ENCODE peak calls at places on chromosome 19, in nine cellular contexts. H is CD4-positive, CD25-positive, alpha-beta regulatory T cell; S is colonic mucosa; A is left ventricle myocardium inferior; L is esophagus squamous epithelium; V is HL-60; P is CD8-positive, alpha-beta memory T cell; Y is CD4-positive, alpha-beta T cell; E is A549. R is an unnamed sample.
A peak's percentile ranks its signal among the peaks of the same experiment; 100 is the strongest.

GRCh38 chr19:9498183-9498902 is at the start of gene ZNF560:
- DNase-seq in H (no peak), S (no peak), A (no peak), L (no peak), V (no peak), P (no peak), Y (no peak), E (no peak), R (no peak)

GRCh38 chr19:18225702-18226468 is at the start of gene PDE4C:
- DNase-seq in H (no peak), S (no peak), A (peak; percentile 70), L (no peak), V (no peak), P (no peak), Y (no peak), E (no peak), R (peak; percentile 78)

GRCh38 chr19:48913114-48913513 is 13.0 kb downstream of the NUCB1 start:
- DNase-seq in H (peak; percentile 39), S (no peak), A (no peak), L (no peak), V (peak; percentile 17), P (peak; percentile 31), Y (no peak), E (no peak), R (no peak)

GRCh38 chr19:44738161-44738535 is 10.4 kb upstream of the BCL3 start:
- DNase-seq in H (no peak), S (no peak), A (no peak), L (no peak), V (no peak), P (no peak), Y (no peak), E (peak; percentile 57), R (no peak)

GRCh38 chr19:18386543-18387251 is 739 bp downstream of the GDF15 start:
- DNase-seq in H (no peak), S (peak; percentile 82), A (no peak), L (no peak), V (no peak), P (no peak), Y (no peak), E (peak; percentile 46), R (no peak)

GRCh38 chr19:45150731-45151725 is 9.8 kb downstream of the NKPD1 start:
- DNase-seq in H (no peak), S (no peak), A (no peak), L (no peak), V (no peak), P (no peak), Y (no peak), E (no peak), R (no peak)

GRCh38 chr19:39078436-39079200 is 5.5 kb upstream of the ACP7 start:
- DNase-seq in H (no peak), S (no peak), A (no peak), L (no peak), V (no peak), P (no peak), Y (no peak), E (peak; percentile 96), R (no peak)

GRCh38 chr19:3725640-3726310 is 17.6 kb downstream of the TJP3 start:
- DNase-seq in H (no peak), S (peak; percentile 94), A (no peak), L (no peak), V (no peak), P (no peak), Y (no peak), E (no peak), R (peak; percentile 92)

GRCh38 chr19:34236035-34236793 is 18.1 kb upstream of the GARRE1 start:
- DNase-seq in H (no peak), S (peak; percentile 68), A (no peak), L (no peak), V (no peak), P (no peak), Y (no peak), E (no peak), R (no peak)

GRCh38 chr19:45881082-45881908 is 4.6 kb downstream of the IRF2BP1 start:
- DNase-seq in H (no peak), S (peak; percentile 42), A (no peak), L (no peak), V (no peak), P (no peak), Y (no peak), E (no peak), R (no peak)

GRCh38 chr19:35860436-35860817 is 3.7 kb downstream of the KIRREL2 start:
- DNase-seq in H (no peak), S (no peak), A (no peak), L (no peak), V (no peak), P (no peak), Y (no peak), E (no peak), R (no peak)

GRCh38 chr19:35856546-35857149 is at the start of gene KIRREL2:
- DNase-seq in H (no peak), S (no peak), A (no peak), L (no peak), V (no peak), P (no peak), Y (no peak), E (no peak), R (peak; percentile 61)

GRCh38 chr19:35859414-35859813 is 2.7 kb downstream of the KIRREL2 start:
- DNase-seq in H (no peak), S (no peak), A (no peak), L (no peak), V (no peak), P (no peak), Y (no peak), E (no peak), R (no peak)

GRCh38 chr19:35856001-35856400 is 710 bp upstream of the KIRREL2 start:
- DNase-seq in H (no peak), S (no peak), A (no peak), L (no peak), V (no peak), P (no peak), Y (no peak), E (no peak), R (peak; percentile 90)

GRCh38 chr19:35858311-35858710 is 1.6 kb downstream of the KIRREL2 start:
- DNase-seq in H (no peak), S (no peak), A (no peak), L (no peak), V (no peak), P (no peak), Y (no peak), E (no peak), R (no peak)
- H3K27ac ChIP-seq in H (no peak overlapping the region), S (no peak overlapping the region), A (no peak overlapping the region), L (no peak overlapping the region), V (no peak overlapping the region), P (no peak overlapping the region), Y (no peak overlapping the region), E (no peak overlapping the region), R (no peak overlapping the region)

GRCh38 chr19:30678168-30678567 is 306.0 kb downstream of the ZNF536 start:
- DNase-seq in H (no peak), S (no peak), A (no peak), L (no peak), V (no peak), P (no peak), Y (no peak), E (no peak), R (no peak)

GRCh38 chr19:30677702-30678101 is 305.5 kb downstream of the ZNF536 start:
- DNase-seq in H (no peak), S (no peak), A (no peak), L (no peak), V (no peak), P (no peak), Y (no peak), E (no peak), R (no peak)

GRCh38 chr19:30679789-30680188 is 307.6 kb downstream of the ZNF536 start:
- DNase-seq in H (no peak), S (no peak), A (no peak), L (no peak), V (no peak), P (no peak), Y (no peak), E (no peak), R (no peak)

GRCh38 chr19:30681162-30681996 is 309.2 kb downstream of the ZNF536 start:
- DNase-seq in H (no peak), S (no peak), A (no peak), L (no peak), V (no peak), P (no peak), Y (no peak), E (no peak), R (no peak)

DNA sequence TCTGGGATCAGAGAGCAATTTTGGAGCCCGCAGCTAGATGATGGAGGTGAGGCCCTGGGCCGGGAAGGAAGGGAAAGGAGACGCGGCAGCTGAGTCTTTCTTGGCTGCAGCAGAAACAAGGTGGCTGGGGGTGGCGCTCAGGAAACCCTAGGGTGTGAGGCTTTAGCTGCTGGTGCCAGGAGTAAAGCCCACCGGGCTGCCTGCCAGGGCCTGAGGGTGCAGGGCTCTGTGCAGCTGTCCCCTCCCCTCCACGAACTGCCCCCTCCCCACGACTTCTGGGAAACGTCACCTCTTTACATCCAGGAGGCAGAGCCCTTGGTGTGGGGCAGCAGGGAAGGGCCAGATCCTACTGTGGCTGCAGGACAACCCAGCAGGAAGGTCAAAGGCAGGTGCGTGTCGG is 307.1 kb downstream of the ZNF536 start:
- DNase-seq in H (no peak), S (no peak), A (no peak), L (no peak), V (no peak), P (no peak), Y (no peak), E (no peak), R (no peak)
- H3K27ac ChIP-seq in H (no peak overlapping the region), S (no peak overlapping the region), A (no peak overlapping the region), L (no peak overlapping the region), V (no peak overlapping the region), P (no peak overlapping the region), Y (no peak overlapping the region), E (no peak overlapping the region), R (no peak overlapping the region)

GRCh38 chr19:6233051-6233826 is 46.5 kb downstream of the MLLT1 start:
- DNase-seq in H (no peak), S (no peak), A (peak; percentile 78), L (no peak), V (no peak), P (no peak), Y (no peak), E (no peak), R (peak; percentile 63)

GRCh38 chr19:6230991-6231448 is 48.8 kb downstream of the MLLT1 start:
- DNase-seq in H (no peak), S (no peak), A (no peak), L (no peak), V (no peak), P (no peak), Y (no peak), E (no peak), R (no peak)

GRCh38 chr19:6233827-6234511 is 45.8 kb downstream of the MLLT1 start:
- DNase-seq in H (no peak), S (no peak), A (peak; percentile 70), L (no peak), V (peak; percentile 91), P (no peak), Y (no peak), E (no peak), R (no peak)

GRCh38 chr19:6234527-6234926 is 45.2 kb downstream of the MLLT1 start:
- DNase-seq in H (no peak), S (no peak), A (no peak), L (no peak), V (no peak), P (no peak), Y (no peak), E (no peak), R (no peak)

GRCh38 chr19:6232567-6232966 is 47.2 kb downstream of the MLLT1 start:
- DNase-seq in H (no peak), S (no peak), A (no peak), L (no peak), V (no peak), P (no peak), Y (no peak), E (no peak), R (peak; percentile 5)
- H3K27ac ChIP-seq in H (no peak overlapping the region), S (no peak overlapping the region), A (peak overlapping the region; percentile 88), L (no peak overlapping the region), V (no peak overlapping the region), P (no peak overlapping the region), Y (no peak overlapping the region), E (no peak overlapping the region), R (no peak overlapping the region)

GRCh38 chr19:19402656-19403372 is 2.7 kb upstream of the GATAD2A start:
- DNase-seq in H (no peak), S (no peak), A (no peak), L (no peak), V (peak; percentile 36), P (no peak), Y (no peak), E (no peak), R (no peak)
- H3K27ac ChIP-seq in H (no peak overlapping the region), S (no peak overlapping the region), A (no peak overlapping the region), L (peak overlapping the region; percentile 89), V (peak overlapping the region; percentile 45), P (no peak overlapping the region), Y (no peak overlapping the region), E (peak overlapping the region; percentile 43), R (peak overlapping the region; percentile 35)

R was measured in pancreas.